ENCODE peak calls at places on chromosome 9, in six cellular contexts. D, M, G, K, S and F are unnamed samples. For H3K9me3, the result is how much of the 10 kb centered on the place peaks cover.

GRCh38 chr9:5971740-5972139 is 43.7 kb downstream of the RANBP6 start:
- DNase-seq in D (no peak), M (no peak), G (no peak), K (no peak), S (no peak), F (no peak)

GRCh38 chr9:71681708-71682268 is 86.5 kb downstream of the CEMIP2 start:
- DNase-seq in D (no peak), M (no peak), G (peak), K (peak), S (peak), F (no peak)

GRCh38 chr9:124008307-124008854 is 3.2 kb upstream of the LHX2 start:
- DNase-seq in D (no peak), M (peak), G (no peak), K (no peak), S (no peak), F (no peak)

GRCh38 chr9:130239741-130240241 is 25.8 kb upstream of the HMCN2 start:
- DNase-seq in D (no peak), M (peak), G (no peak), K (no peak), S (no peak), F (no peak)

GRCh38 chr9:109843651-109844050 is 63.7 kb downstream of the PALM2AKAP2 start:
- DNase-seq in D (peak), M (no peak), G (no peak), K (no peak), S (no peak), F (no peak)

GRCh38 chr9:14353222-14354056 is 39.5 kb upstream of the NFIB start:
- DNase-seq in D (peak), M (peak), G (peak), K (peak), S (peak), F (peak)

GRCh38 chr9:19985081-19985480 is 196.2 kb upstream of the SLC24A2 start:
- DNase-seq in D (no peak), M (no peak), G (no peak), K (no peak), S (no peak), F (no peak)

GRCh38 chr9:129489838-129490582 is 130.9 kb downstream of the C9orf50 start:
- DNase-seq in D (no peak), M (peak), G (peak), K (no peak), S (no peak), F (peak)

GRCh38 chr9:128482186-128482585 is 22.3 kb upstream of the GLE1 start:
- DNase-seq in D (no peak), M (no peak), G (no peak), K (no peak), S (no peak), F (no peak)

GRCh38 chr9:112380771-112381181 is 868 bp downstream of the HSDL2 start:
- DNase-seq in D (no peak), M (no peak), G (no peak), K (no peak), S (no peak), F (no peak)

GRCh38 chr9:30301271-30301963 is 2083.0 kb upstream of the ACO1 start:
- DNase-seq in D (no peak), M (no peak), G (no peak), K (no peak), S (no peak), F (no peak)

GRCh38 chr9:23524607-23525155 is 301.4 kb downstream of the ELAVL2 start:
- DNase-seq in D (no peak), M (no peak), G (no peak), K (no peak), S (no peak), F (no peak)

GRCh38 chr9:82606761-82607382 is 456.1 kb downstream of the RASEF start:
- DNase-seq in D (no peak), M (peak), G (peak), K (no peak), S (peak), F (no peak)

GRCh38 chr9:94298949-94299599 is 29.4 kb downstream of the NUTM2F start:
- DNase-seq in D (no peak), M (no peak), G (peak), K (no peak), S (no peak), F (no peak)

GRCh38 chr9:130715270-130716077 is 21.9 kb downstream of the EXOSC2 start:
- DNase-seq in D (no peak), M (no peak), G (no peak), K (peak), S (no peak), F (no peak)

GRCh38 chr9:38068616-38068865 is 486 bp downstream of the SHB start:
- DNase-seq in D (no peak), M (peak), G (peak), K (no peak), S (peak), F (peak)

GRCh38 chr9:36914212-36914577 is 119.9 kb downstream of the PAX5 start:
- DNase-seq in D (no peak), M (no peak), G (no peak), K (no peak), S (no peak), F (no peak)

GRCh38 chr9:117809751-117810150 is 105.5 kb downstream of the TLR4 start:
- DNase-seq in D (no peak), M (no peak), G (no peak), K (no peak), S (no peak), F (no peak)

GRCh38 chr9:86072393-86073016 is 26.9 kb downstream of the GOLM1 start:
- DNase-seq in D (no peak), M (no peak), G (no peak), K (peak), S (no peak), F (no peak)

GRCh38 chr9:92736816-92737606 is 27.6 kb downstream of the BICD2 start:
- DNase-seq in D (no peak), M (no peak), G (no peak), K (no peak), S (no peak), F (peak)

GRCh38 chr9:97555164-97555563 is 53.7 kb downstream of the TMOD1 start:
- DNase-seq in D (peak), M (peak), G (peak), K (no peak), S (no peak), F (peak)

GRCh38 chr9:101443358-101443757 is 7.8 kb upstream of the ALDOB start:
- DNase-seq in D (peak), M (peak), G (no peak), K (no peak), S (peak), F (no peak)

GRCh38 chr9:129709471-129710460 is 43.1 kb downstream of the PTGES start:
- DNase-seq in D (no peak), M (no peak), G (no peak), K (no peak), S (no peak), F (no peak)

GRCh38 chr9:90019596-90019995 is 414.8 kb downstream of the GADD45G start:
- DNase-seq in D (no peak), M (no peak), G (no peak), K (no peak), S (no peak), F (no peak)

GRCh38 chr9:126872516-126872915 is 12.1 kb downstream of the ZBTB34 start:
- DNase-seq in D (no peak), M (no peak), G (no peak), K (no peak), S (no peak), F (no peak)
- H3K27ac ChIP-seq in D (no peak), M (no peak), G (no peak), K (no peak), S (no peak), F (no peak)

GRCh38 chr9:115498338-115498737 is 380.4 kb upstream of the TNC start:
- DNase-seq in D (no peak), M (no peak), G (no peak), K (no peak), S (no peak), F (no peak)
- TF ChIP-seq CTCF in D (no peak), M (no peak), G (no peak), K (no peak), S (no peak), F (no peak)

GRCh38 chr9:18893051-18893450 is 140.0 kb downstream of the SAXO1 start:
- DNase-seq in D (no peak), M (no peak), G (no peak), K (no peak), S (no peak), F (no peak)
- H3K9me3 ChIP-seq in D (under half), M (under half), G (under half), K (under half), S (under half), F (under half)

GRCh38 chr9:126988857-126989256 is 74.3 kb downstream of the RALGPS1 start:
- DNase-seq in D (no peak), M (no peak), G (no peak), K (no peak), S (no peak), F (no peak)

GRCh38 chr9:126984969-126985368 is 70.4 kb downstream of the RALGPS1 start:
- DNase-seq in D (no peak), M (no peak), G (no peak), K (no peak), S (peak), F (no peak)

GRCh38 chr9:126983767-126984166 is 69.2 kb downstream of the RALGPS1 start:
- DNase-seq in D (no peak), M (no peak), G (no peak), K (no peak), S (no peak), F (no peak)

GRCh38 chr9:126985870-126986498 is 71.4 kb downstream of the RALGPS1 start:
- DNase-seq in D (peak), M (no peak), G (no peak), K (no peak), S (peak), F (peak)

GRCh38 chr9:126986506-126986951 is 71.9 kb downstream of the RALGPS1 start:
- DNase-seq in D (no peak), M (no peak), G (no peak), K (no peak), S (peak), F (no peak)
- H3K27ac ChIP-seq in D (no peak), M (no peak), G (no peak), K (no peak), S (peak), F (no peak)

DNA sequence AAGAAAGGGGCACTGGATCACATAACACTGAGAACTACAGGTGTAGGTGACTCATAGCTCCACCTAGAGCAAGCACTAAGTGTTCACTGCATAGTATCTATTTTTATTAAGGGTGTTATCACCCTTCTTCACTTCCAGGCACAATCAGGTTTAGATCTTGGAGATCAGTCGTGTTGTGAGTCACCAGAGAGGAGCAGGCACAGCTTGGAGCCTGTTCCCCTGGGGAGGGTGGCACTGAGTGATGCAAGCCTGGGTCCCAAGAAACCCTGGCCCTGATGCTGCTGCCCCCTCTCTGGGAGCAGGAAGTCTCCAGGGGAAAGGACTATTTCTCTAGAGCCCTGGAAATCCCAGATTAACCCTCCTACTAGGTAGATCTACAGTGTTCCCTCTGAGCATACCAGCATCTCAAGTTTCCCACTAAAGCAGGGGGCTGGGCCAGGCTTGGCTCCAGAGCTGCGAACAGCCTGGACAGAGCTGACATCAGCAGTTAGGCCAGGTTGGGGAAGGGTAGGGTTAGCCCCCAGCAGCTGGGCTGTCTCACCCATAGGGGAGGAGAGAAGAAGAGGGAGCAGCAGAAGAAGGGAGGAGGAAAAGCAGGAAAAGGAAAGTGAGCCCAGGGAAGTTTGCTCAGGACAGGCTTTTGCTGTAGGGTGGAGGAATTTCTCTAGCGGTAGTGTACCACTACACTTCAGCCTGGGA is 28.1 kb upstream of the SPINK4 start:
- DNase-seq in D (no peak), M (peak), G (no peak), K (no peak), S (peak), F (no peak)
- TF ChIP-seq CTCF in D (no peak), M (peak), G (no peak), K (no peak), S (no peak), F (no peak)

DNA sequence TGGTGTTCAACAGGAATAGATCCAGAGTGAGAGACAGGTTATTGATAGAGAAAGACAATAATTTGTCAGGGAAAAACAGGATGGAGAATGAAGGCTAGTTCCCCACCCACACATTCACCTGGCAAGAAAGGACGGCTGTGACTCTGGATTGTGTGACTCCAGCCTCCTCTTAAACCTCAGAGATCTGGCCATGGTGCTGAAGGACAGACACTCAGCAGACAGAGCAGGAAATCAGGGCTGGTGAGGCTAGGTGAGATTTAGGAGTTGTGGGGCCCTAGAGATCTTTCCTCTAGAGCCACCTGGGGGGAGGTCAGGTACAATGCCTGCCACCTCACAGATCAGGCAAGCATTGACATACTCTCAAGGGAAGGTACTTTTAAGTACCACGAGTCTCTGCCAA is 15.2 kb downstream of the OR1B1 start:
- DNase-seq in D (no peak), M (no peak), G (no peak), K (no peak), S (no peak), F (no peak)
- H3K9me3 ChIP-seq in D (under half), M (under half), G (under half), K (under half), S (under half), F (under half)

GRCh38 chr9:122215663-122216062 is 13.1 kb downstream of the LHX6 start:
- DNase-seq in D (no peak), M (no peak), G (no peak), K (no peak), S (no peak), F (no peak)

GRCh38 chr9:122216798-122217418 is 11.8 kb downstream of the LHX6 start:
- DNase-seq in D (no peak), M (no peak), G (no peak), K (no peak), S (no peak), F (no peak)

GRCh38 chr9:122217640-122218039 is 11.1 kb downstream of the LHX6 start:
- DNase-seq in D (no peak), M (no peak), G (no peak), K (no peak), S (no peak), F (no peak)

GRCh38 chr9:122214507-122214906 is 14.2 kb downstream of the LHX6 start:
- DNase-seq in D (no peak), M (no peak), G (no peak), K (no peak), S (no peak), F (no peak)

GRCh38 chr9:122216138-122216797 is 12.5 kb downstream of the LHX6 start:
- DNase-seq in D (no peak), M (no peak), G (no peak), K (no peak), S (no peak), F (no peak)
- H3K27ac ChIP-seq in D (no peak), M (no peak), G (no peak), K (no peak), S (no peak), F (no peak)

DNA sequence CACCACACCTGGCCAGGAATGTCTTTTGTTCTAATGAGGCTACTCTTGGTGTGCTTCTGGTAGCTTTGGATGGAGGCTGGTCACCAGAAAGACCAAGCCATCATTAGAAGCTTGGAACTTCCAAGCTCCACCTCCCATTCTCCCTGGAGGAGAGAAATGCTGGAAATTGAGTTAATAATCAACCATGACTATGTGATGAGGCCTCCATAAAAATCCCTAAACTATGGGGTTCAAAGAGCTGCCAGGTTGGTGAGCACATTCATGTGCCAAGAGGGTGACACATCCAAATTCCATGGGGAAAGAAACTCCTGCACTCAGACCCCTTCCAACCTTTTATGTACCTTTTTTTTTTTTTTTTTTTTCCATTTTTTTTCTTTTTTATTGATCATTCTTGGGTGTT is 105.5 kb upstream of the SPATA31C2 start:
- DNase-seq in D (no peak), M (no peak), G (no peak), K (no peak), S (no peak), F (no peak)
- TF ChIP-seq CTCF in D (no peak), M (no peak), G (no peak), K (no peak), S (no peak), F (no peak)

GRCh38 chr9:137353223-137354152 is 51.4 kb upstream of the NRARP start:
- DNase-seq in D (no peak), M (no peak), G (peak), K (no peak), S (no peak), F (no peak)
- H3K9me3 ChIP-seq in D (under half), M (under half), G (under half), K (half or more), S (under half), F (under half)